ENCODE peak calls at places on chromosomes 3 and 15, in five cellular contexts. Z is Kasumi-1, L is NCI-H226, H is fibroblast of villous mesenchyme, J is B cell. S is an unnamed sample.

GRCh38 chr3:188874576-188874975 is 297.2 kb upstream of the TPRG1 start:
- DNase-seq in L (no peak), J (no peak), Z (no peak), H (no peak), S (no peak)

GRCh38 chr15:83174891-83175290 is 32.7 kb downstream of the HDGFL3 start:
- DNase-seq in J (no peak), L (no peak), Z (no peak), H (no peak), S (no peak)

GRCh38 chr3:58857423-58857822 is 190.8 kb upstream of the FAM3D start:
- DNase-seq in J (no peak), H (no peak), L (no peak), Z (no peak), S (no peak)

GRCh38 chr3:68088216-68088615 is 433.8 kb upstream of the SUCLG2 start:
- DNase-seq in Z (no peak), J (no peak), H (no peak), L (no peak), S (no peak)

GRCh38 chr3:48402281-48402732 is 27.6 kb downstream of the PLXNB1 start:
- DNase-seq in L (peak), J (peak), H (peak), Z (no peak), S (peak)

GRCh38 chr3:14401692-14402303 is 608 bp upstream of the SLC6A6 start:
- DNase-seq in H (no peak), L (no peak), J (no peak), Z (no peak), S (no peak)

GRCh38 chr3:42853739-42854302 is 21.9 kb downstream of the CYP8B1 start:
- DNase-seq in L (no peak), Z (no peak), J (no peak), H (no peak), S (no peak)

GRCh38 chr3:134535186-134535974 is 49.5 kb downstream of the CEP63 start:
- DNase-seq in J (no peak), H (no peak), L (no peak), Z (no peak), S (no peak)

GRCh38 chr3:30934208-30934550 is 39.7 kb upstream of the GADL1 start:
- DNase-seq in Z (peak), H (peak), L (no peak), J (no peak), S (no peak)